ENCODE peak calls at places on chromosomes 5 and 9, in nine cellular contexts. Q, D, C, O, M, G, L, S and W are unnamed samples.
A peak's percentile ranks its signal among the peaks of the same experiment; 100 is the strongest.

GRCh38 chr9:134358026-134358967 is 32.0 kb downstream of the RXRA start:
- DNase-seq in M (peak; percentile 62), S (no peak), C (peak; percentile 87), Q (no peak), L (no peak), D (no peak), G (no peak), O (no peak), W (no peak)

GRCh38 chr9:87620727-87621322 is 105.1 kb upstream of the CTSL start:
- DNase-seq in O (no peak), L (no peak), M (no peak), S (no peak), Q (no peak), C (no peak), D (no peak), G (no peak), W (no peak)

GRCh38 chr9:126637002-126637849 is 23.5 kb downstream of the LMX1B start:
- DNase-seq in O (no peak), L (no peak), G (no peak), D (no peak), S (no peak), Q (no peak), M (no peak), C (no peak), W (no peak)

GRCh38 chr5:89276566-89277305 is 393.8 kb upstream of the MEF2C start:
- DNase-seq in G (no peak), Q (no peak), D (no peak), S (no peak), C (no peak), M (no peak), L (no peak), O (no peak), W (no peak)

GRCh38 chr9:132776268-132776667 is 101.8 kb downstream of the AK8 start:
- DNase-seq in S (no peak), O (peak; percentile 31), D (no peak), M (no peak), Q (no peak), C (no peak), G (no peak), L (no peak), W (no peak)

GRCh38 chr5:157280927-157281326 is 15.0 kb downstream of the CYFIP2 start:
- DNase-seq in G (no peak), M (no peak), Q (no peak), D (no peak), C (no peak), L (no peak), O (no peak), S (no peak), W (no peak)

GRCh38 chr5:94240616-94241287 is 377.7 kb downstream of the KIAA0825 start:
- DNase-seq in M (no peak), D (no peak), G (no peak), Q (no peak), L (no peak), C (no peak), S (no peak), O (no peak), W (no peak)

GRCh38 chr9:134455951-134456739 is 129.9 kb downstream of the RXRA start:
- DNase-seq in M (peak; percentile 61), L (peak; percentile 96), Q (peak; percentile 35), C (peak; percentile 96), G (peak; percentile 95), D (peak; percentile 81), O (no peak), S (no peak), W (peak; percentile 94)

GRCh38 chr9:132474253-132474652 is 64.2 kb downstream of the CFAP77 start:
- DNase-seq in S (no peak), L (peak; percentile 24), M (no peak), C (no peak), O (no peak), G (no peak), D (no peak), Q (no peak), W (no peak)

GRCh38 chr5:82045526-82046267 is 73.9 kb downstream of the ATG10 start:
- DNase-seq in Q (no peak), D (no peak), G (no peak), L (no peak), M (no peak), S (no peak), O (no peak), C (no peak), W (no peak)

GRCh38 chr5:32642276-32643002 is 57.1 kb downstream of the SUB1 start:
- DNase-seq in L (no peak), C (no peak), G (no peak), Q (no peak), S (no peak), D (no peak), O (no peak), M (no peak), W (no peak)

GRCh38 chr9:114281421-114282103 is 41.3 kb upstream of the ORM1 start:
- DNase-seq in Q (no peak), O (peak; percentile 40), C (peak; percentile 54), D (no peak), G (no peak), S (no peak), L (peak; percentile 57), M (no peak), W (peak; percentile 59)

GRCh38 chr5:8686707-8687106 is 817.8 kb downstream of the MTRR start:
- DNase-seq in L (no peak), O (no peak), S (no peak), Q (no peak), D (no peak), C (no peak), M (no peak), G (no peak), W (no peak)

GRCh38 chr5:179805070-179805528 is 1.6 kb downstream of the MGAT4B start:
- DNase-seq in L (peak; percentile 77), D (no peak), C (peak; percentile 66), Q (no peak), M (peak; percentile 63), G (no peak), S (no peak), O (no peak), W (no peak)

GRCh38 chr5:81657386-81657785 is 93.5 kb downstream of the SSBP2 start:
- DNase-seq in L (no peak), D (no peak), M (no peak), O (no peak), S (no peak), G (no peak), C (no peak), Q (no peak), W (no peak)

GRCh38 chr5:145943674-145944121 is 7.3 kb downstream of the SH3RF2 start:
- DNase-seq in D (no peak), Q (peak; percentile 23), G (no peak), L (no peak), S (no peak), M (peak; percentile 56), C (no peak), O (no peak), W (no peak)

GRCh38 chr5:172147857-172148256 is 40.2 kb downstream of the STK10 start:
- DNase-seq in G (no peak), M (no peak), Q (no peak), C (no peak), O (no peak), S (no peak), D (no peak), L (peak; percentile 58), W (peak; percentile 30)

DNA sequence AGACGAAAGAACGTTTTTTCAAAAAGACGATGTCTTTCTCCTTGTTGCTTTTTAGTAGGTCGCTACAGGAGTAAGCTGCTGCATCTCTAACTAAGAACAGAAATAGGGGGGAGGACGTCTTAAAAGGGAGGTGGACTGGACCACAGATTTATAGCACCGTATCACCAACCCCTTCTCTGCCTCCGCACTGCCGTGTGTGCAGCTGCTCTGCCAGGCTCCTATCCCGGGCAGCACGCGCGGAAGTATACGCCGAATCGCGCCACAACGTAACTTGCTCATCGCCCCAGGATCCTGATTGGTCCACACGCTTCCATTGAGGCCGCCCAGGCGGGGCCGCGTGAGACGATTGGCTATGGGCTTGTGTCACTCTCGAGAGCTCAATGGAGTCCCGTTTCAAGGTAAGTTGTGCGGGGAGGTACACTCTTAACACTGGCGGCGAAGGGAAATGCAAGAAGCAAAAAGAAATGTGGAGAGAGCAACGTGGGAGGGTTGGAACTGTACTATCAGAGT is at the start of gene ELAVL2:
- DNase-seq in G (no peak), S (no peak), C (peak; percentile 85), M (peak; percentile 65), Q (no peak), L (peak; percentile 83), D (peak; percentile 92), O (peak; percentile 96), W (peak; percentile 83)
- TF ChIP-seq CTCF in G (no peak), S (no peak), C (no peak), M (no peak), Q (no peak), L (no peak), D (no peak), O (peak; percentile 1), W (no peak)

GRCh38 chr9:33041459-33042188 is 16.6 kb downstream of the DNAJA1 start:
- DNase-seq in Q (no peak), S (no peak), O (no peak), M (no peak), L (no peak), D (no peak), C (no peak), G (no peak), W (no peak)

GRCh38 chr9:33044162-33044673 is 19.1 kb downstream of the DNAJA1 start:
- DNase-seq in G (peak; percentile 97), M (peak; percentile 84), L (peak; percentile 93), Q (no peak), O (peak; percentile 83), C (peak; percentile 95), S (no peak), D (peak; percentile 72), W (peak; percentile 90)

GRCh38 chr9:33044677-33045282 is 19.7 kb downstream of the DNAJA1 start:
- DNase-seq in M (peak; percentile 39), C (no peak), G (no peak), L (no peak), O (no peak), D (no peak), Q (no peak), S (no peak), W (no peak)

GRCh38 chr9:33042528-33042927 is 17.5 kb downstream of the DNAJA1 start:
- DNase-seq in O (no peak), Q (no peak), L (no peak), M (no peak), G (no peak), S (no peak), D (no peak), C (no peak), W (no peak)

GRCh38 chr9:33040792-33041458 is 15.9 kb downstream of the DNAJA1 start:
- DNase-seq in G (no peak), C (no peak), L (no peak), D (no peak), O (no peak), M (no peak), Q (no peak), S (no peak), W (no peak)
- TF ChIP-seq POLR2AphosphoS5 in G (no peak), C (no peak), L (peak; percentile 18), D (no peak), O (peak; percentile 19), M (no peak), Q (no peak), S (no peak), W (no peak)

GRCh38 chr5:78533356-78533755 is 115.2 kb downstream of the LHFPL2 start:
- DNase-seq in S (no peak), D (no peak), Q (no peak), L (no peak), G (no peak), O (no peak), C (peak; percentile 26), M (no peak), W (no peak)
- TF ChIP-seq CTCF in S (no peak), D (no peak), Q (peak; percentile 56), L (peak; percentile 11), G (peak; percentile 50), O (peak; percentile 71), C (no peak), M (no peak), W (no peak)

GRCh38 chr9:112074250-112075008 is 100.7 kb downstream of the SUSD1 start:
- DNase-seq in D (no peak), O (peak; percentile 64), M (peak; percentile 72), L (no peak), Q (peak; percentile 54), S (no peak), G (peak; percentile 92), C (peak; percentile 79), W (no peak)
- TF ChIP-seq POLR2AphosphoS5 in D (peak; percentile 26), O (no peak), M (peak; percentile 40), L (peak; percentile 64), Q (no peak), S (peak; percentile 51), G (peak; percentile 85), C (peak; percentile 91), W (no peak)